ENCODE peak calls at places on chromosomes 7 and 10, in seven cellular contexts. One of them, this sample, is unnamed.

GRCh38 chr7:46682841-46683624 is 762.0 kb upstream of the IGFBP3 start:
- DNase-seq in neural progenitor cell: no peak
- DNase-seq in mammary epithelial cell: peak; percentile 76
- DNase-seq in HCT116: no peak
- DNase-seq in keratinocyte: no peak
- DNase-seq in A549: no peak
- DNase-seq in PC-3: no peak
- DNase-seq in this sample: no peak

GRCh38 chr10:79328737-79329504 is 18.3 kb upstream of the PPIF start:
- DNase-seq in neural progenitor cell: no peak
- DNase-seq in mammary epithelial cell: peak; percentile 92
- DNase-seq in HCT116: no peak
- DNase-seq in keratinocyte: no peak
- DNase-seq in A549: peak; percentile 41
- DNase-seq in PC-3: peak; percentile 91
- DNase-seq in this sample: no peak

GRCh38 chr7:54541941-54542618 is at the start of gene VSTM2A:
- DNase-seq in neural progenitor cell: peak; percentile 88
- DNase-seq in mammary epithelial cell: peak; percentile 4
- DNase-seq in HCT116: no peak
- DNase-seq in keratinocyte: no peak
- DNase-seq in A549: no peak
- DNase-seq in PC-3: no peak
- DNase-seq in this sample: no peak

GRCh38 chr10:131848741-131849590 is 51.8 kb upstream of the PPP2R2D start:
- DNase-seq in neural progenitor cell: no peak
- DNase-seq in mammary epithelial cell: no peak
- DNase-seq in HCT116: no peak
- DNase-seq in keratinocyte: no peak
- DNase-seq in A549: no peak
- DNase-seq in PC-3: no peak
- DNase-seq in this sample: no peak

GRCh38 chr10:79610601-79611191 is at the start of gene SFTPA1:
- DNase-seq in neural progenitor cell: peak; percentile 4
- DNase-seq in mammary epithelial cell: no peak
- DNase-seq in HCT116: no peak
- DNase-seq in keratinocyte: no peak
- DNase-seq in A549: no peak
- DNase-seq in PC-3: no peak
- DNase-seq in this sample: no peak

GRCh38 chr10:93030409-93030808 is 30.2 kb upstream of the CYP26C1 start:
- DNase-seq in neural progenitor cell: no peak
- DNase-seq in mammary epithelial cell: peak; percentile 38
- DNase-seq in HCT116: peak; percentile 8
- DNase-seq in keratinocyte: no peak
- DNase-seq in A549: peak; percentile 28
- DNase-seq in PC-3: peak; percentile 58
- DNase-seq in this sample: no peak

GRCh38 chr7:25720427-25720826 is 431.6 kb upstream of the NFE2L3 start:
- DNase-seq in neural progenitor cell: peak; percentile 47
- DNase-seq in mammary epithelial cell: peak; percentile 1
- DNase-seq in HCT116: no peak
- DNase-seq in keratinocyte: no peak
- DNase-seq in A549: peak; percentile 17
- DNase-seq in PC-3: peak; percentile 22
- DNase-seq in this sample: no peak

GRCh38 chr7:2299131-2299829 is 15.0 kb downstream of the SNX8 start:
- DNase-seq in neural progenitor cell: no peak
- DNase-seq in mammary epithelial cell: no peak
- DNase-seq in HCT116: no peak
- DNase-seq in keratinocyte: no peak
- DNase-seq in A549: no peak
- DNase-seq in PC-3: no peak
- DNase-seq in this sample: no peak

GRCh38 chr7:77482015-77482414 is 55.1 kb upstream of the PTPN12 start:
- DNase-seq in neural progenitor cell: no peak
- DNase-seq in mammary epithelial cell: peak; percentile 85
- DNase-seq in HCT116: no peak
- DNase-seq in keratinocyte: peak; percentile 26
- DNase-seq in A549: peak; percentile 63
- DNase-seq in PC-3: peak; percentile 89
- DNase-seq in this sample: no peak

GRCh38 chr10:130985158-130985753 is 326.3 kb downstream of the TCERG1L start:
- DNase-seq in neural progenitor cell: no peak
- DNase-seq in mammary epithelial cell: no peak
- DNase-seq in HCT116: no peak
- DNase-seq in keratinocyte: no peak
- DNase-seq in A549: no peak
- DNase-seq in PC-3: no peak
- DNase-seq in this sample: no peak

GRCh38 chr7:151705744-151706567 is 171.0 kb downstream of the PRKAG2 start:
- DNase-seq in neural progenitor cell: peak; percentile 74
- DNase-seq in mammary epithelial cell: peak; percentile 22
- DNase-seq in HCT116: peak; percentile 56
- DNase-seq in keratinocyte: peak; percentile 70
- DNase-seq in A549: peak; percentile 81
- DNase-seq in PC-3: peak; percentile 56
- DNase-seq in this sample: peak; percentile 27

GRCh38 chr10:58477122-58477521 is 35.5 kb upstream of the BICC1 start:
- DNase-seq in neural progenitor cell: peak; percentile 13
- DNase-seq in mammary epithelial cell: no peak
- DNase-seq in HCT116: no peak
- DNase-seq in keratinocyte: no peak
- DNase-seq in A549: no peak
- DNase-seq in PC-3: no peak
- DNase-seq in this sample: peak; percentile 34

GRCh38 chr7:47327698-47328391 is 254.1 kb downstream of the TNS3 start:
- DNase-seq in neural progenitor cell: peak; percentile 93
- DNase-seq in mammary epithelial cell: peak; percentile 62
- DNase-seq in HCT116: no peak
- DNase-seq in keratinocyte: no peak
- DNase-seq in A549: no peak
- DNase-seq in PC-3: no peak
- DNase-seq in this sample: no peak

GRCh38 chr7:147014596-147014995 is 898.0 kb downstream of the CNTNAP2 start:
- DNase-seq in neural progenitor cell: peak; percentile 15
- DNase-seq in mammary epithelial cell: no peak
- DNase-seq in HCT116: no peak
- DNase-seq in keratinocyte: no peak
- DNase-seq in A549: no peak
- DNase-seq in PC-3: no peak
- DNase-seq in this sample: no peak

GRCh38 chr10:132943555-132944404 is 1.4 kb upstream of the CFAP46 start:
- DNase-seq in neural progenitor cell: no peak
- DNase-seq in mammary epithelial cell: no peak
- DNase-seq in HCT116: no peak
- DNase-seq in keratinocyte: no peak
- DNase-seq in A549: no peak
- DNase-seq in PC-3: no peak
- DNase-seq in this sample: no peak

GRCh38 chr10:75899816-75900357 is 468.5 kb downstream of the LRMDA start:
- DNase-seq in neural progenitor cell: no peak
- DNase-seq in mammary epithelial cell: no peak
- DNase-seq in HCT116: no peak
- DNase-seq in keratinocyte: no peak
- DNase-seq in A549: no peak
- DNase-seq in PC-3: no peak
- DNase-seq in this sample: no peak

GRCh38 chr7:135925205-135925604 is 52.0 kb downstream of the MTPN start:
- DNase-seq in neural progenitor cell: no peak
- DNase-seq in mammary epithelial cell: peak; percentile 40
- DNase-seq in HCT116: no peak
- DNase-seq in keratinocyte: no peak
- DNase-seq in A549: no peak
- DNase-seq in PC-3: no peak
- DNase-seq in this sample: no peak

DNA sequence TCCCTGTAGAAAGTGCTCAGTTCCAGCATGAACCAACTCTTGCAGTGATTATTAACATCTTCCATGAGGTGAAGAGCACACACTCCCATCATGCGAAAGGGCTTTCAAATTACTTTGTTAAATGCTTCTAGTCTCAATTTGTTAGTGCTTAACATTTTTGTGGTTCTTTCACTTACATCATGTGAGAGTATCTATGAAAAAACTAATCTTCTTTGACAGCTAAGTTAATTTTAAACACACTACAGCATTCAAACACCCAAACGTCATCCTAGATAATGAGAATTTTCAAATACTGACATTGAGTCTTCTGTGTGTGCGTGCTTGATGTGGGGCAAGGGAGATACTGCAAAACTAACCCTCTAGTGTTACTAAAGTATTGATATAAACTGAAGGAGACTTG is 84.8 kb downstream of the ETV1 start:
- DNase-seq in neural progenitor cell: no peak
- DNase-seq in mammary epithelial cell: no peak
- DNase-seq in HCT116: no peak
- DNase-seq in keratinocyte: no peak
- DNase-seq in A549: no peak
- DNase-seq in PC-3: no peak
- DNase-seq in this sample: no peak
- H3K9me3 ChIP-seq in neural progenitor cell: no peaks in the 10 kb centered on the region
- H3K9me3 ChIP-seq in mammary epithelial cell: no peaks in the 10 kb centered on the region
- H3K9me3 ChIP-seq in HCT116: no peaks in the 10 kb centered on the region
- H3K9me3 ChIP-seq in keratinocyte: no peaks in the 10 kb centered on the region
- H3K9me3 ChIP-seq in A549: no peaks in the 10 kb centered on the region
- H3K9me3 ChIP-seq in PC-3: no peaks in the 10 kb centered on the region
- H3K9me3 ChIP-seq in this sample: no peaks in the 10 kb centered on the region

GRCh38 chr10:82736305-82736704 is 861.3 kb downstream of the NRG3 start:
- DNase-seq in neural progenitor cell: no peak
- DNase-seq in mammary epithelial cell: no peak
- DNase-seq in HCT116: no peak
- DNase-seq in keratinocyte: no peak
- DNase-seq in A549: no peak
- DNase-seq in PC-3: no peak
- DNase-seq in this sample: no peak
- H3K4me2 ChIP-seq in neural progenitor cell: no peak overlapping the region
- H3K4me2 ChIP-seq in mammary epithelial cell: no peak overlapping the region
- H3K4me2 ChIP-seq in HCT116: no peak overlapping the region
- H3K4me2 ChIP-seq in keratinocyte: no peak overlapping the region
- H3K4me2 ChIP-seq in A549: no peak overlapping the region
- H3K4me2 ChIP-seq in PC-3: no peak overlapping the region
- H3K4me2 ChIP-seq in this sample: no peak overlapping the region

GRCh38 chr7:132029369-132030160 is 473.1 kb upstream of the PODXL start:
- DNase-seq in neural progenitor cell: no peak
- DNase-seq in mammary epithelial cell: peak; percentile 43
- DNase-seq in HCT116: no peak
- DNase-seq in keratinocyte: no peak
- DNase-seq in A549: no peak
- DNase-seq in PC-3: peak; percentile 39
- DNase-seq in this sample: no peak

GRCh38 chr7:132030883-132031282 is 474.5 kb upstream of the PODXL start:
- DNase-seq in neural progenitor cell: no peak
- DNase-seq in mammary epithelial cell: peak; percentile 94
- DNase-seq in HCT116: no peak
- DNase-seq in keratinocyte: no peak
- DNase-seq in A549: no peak
- DNase-seq in PC-3: peak; percentile 81
- DNase-seq in this sample: no peak

GRCh38 chr7:132028144-132028920 is 471.9 kb upstream of the PODXL start:
- DNase-seq in neural progenitor cell: no peak
- DNase-seq in mammary epithelial cell: peak; percentile 93
- DNase-seq in HCT116: no peak
- DNase-seq in keratinocyte: peak; percentile 53
- DNase-seq in A549: no peak
- DNase-seq in PC-3: peak; percentile 91
- DNase-seq in this sample: no peak

GRCh38 chr7:132034748-132035416 is 478.5 kb upstream of the PODXL start:
- DNase-seq in neural progenitor cell: peak; percentile 6
- DNase-seq in mammary epithelial cell: no peak
- DNase-seq in HCT116: no peak
- DNase-seq in keratinocyte: no peak
- DNase-seq in A549: no peak
- DNase-seq in PC-3: no peak
- DNase-seq in this sample: no peak

DNA sequence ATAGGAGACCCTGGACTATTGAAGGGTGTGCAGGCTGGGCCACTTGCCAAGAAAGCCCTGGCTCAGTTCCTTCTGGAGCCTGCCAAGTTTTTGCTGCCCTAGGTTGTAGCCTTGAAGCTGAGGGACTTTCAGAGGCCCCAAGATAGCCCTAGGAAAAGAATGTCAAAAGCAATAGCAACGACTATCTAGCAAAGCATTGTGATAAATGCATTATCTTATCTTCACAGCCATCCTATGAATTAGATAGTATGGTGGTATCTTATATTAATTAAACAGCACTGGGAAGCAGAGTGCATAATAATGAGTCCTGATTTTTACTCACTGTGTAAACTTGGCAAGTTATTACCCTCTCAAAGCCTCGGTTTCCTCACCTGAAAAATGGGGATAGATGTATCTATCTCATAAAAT is 473.7 kb upstream of the PODXL start:
- DNase-seq in neural progenitor cell: no peak
- DNase-seq in mammary epithelial cell: peak; percentile 16
- DNase-seq in HCT116: no peak
- DNase-seq in keratinocyte: no peak
- DNase-seq in A549: no peak
- DNase-seq in PC-3: peak; percentile 52
- DNase-seq in this sample: no peak
- H3K27ac ChIP-seq in neural progenitor cell: no peak overlapping the region
- H3K27ac ChIP-seq in mammary epithelial cell: peak overlapping the region; percentile 49
- H3K27ac ChIP-seq in HCT116: no peak overlapping the region
- H3K27ac ChIP-seq in keratinocyte: peak overlapping the region; percentile 53
- H3K27ac ChIP-seq in A549: peak overlapping the region; percentile 4
- H3K27ac ChIP-seq in PC-3: peak overlapping the region; percentile 51
- H3K27ac ChIP-seq in this sample: no peak overlapping the region

DNA sequence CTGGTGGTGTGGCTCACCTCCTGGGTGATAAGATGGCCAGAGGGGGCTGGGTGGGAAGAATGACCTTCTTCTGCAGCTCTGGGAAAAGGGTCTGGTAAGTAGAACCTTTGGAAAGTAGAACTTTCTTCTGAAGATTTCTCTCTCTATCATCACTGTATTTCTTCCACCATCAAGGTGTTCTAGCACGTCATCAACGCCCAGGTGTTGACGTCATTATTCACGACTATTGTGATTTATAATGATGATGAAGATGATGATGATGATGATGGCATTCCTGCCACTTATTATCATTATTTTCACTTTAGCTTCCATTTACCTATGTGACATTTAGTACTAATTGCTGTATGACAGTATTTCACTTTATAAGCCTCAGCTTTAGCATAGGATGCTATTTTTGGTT is 525.6 kb upstream of the ADARB2 start:
- DNase-seq in neural progenitor cell: no peak
- DNase-seq in mammary epithelial cell: no peak
- DNase-seq in HCT116: no peak
- DNase-seq in keratinocyte: no peak
- DNase-seq in A549: no peak
- DNase-seq in PC-3: no peak
- DNase-seq in this sample: no peak
- H3K9me3 ChIP-seq in neural progenitor cell: no peaks in the 10 kb centered on the region
- H3K9me3 ChIP-seq in mammary epithelial cell: peaks cover 5% of the 10 kb centered on the region
- H3K9me3 ChIP-seq in HCT116: peaks cover 24% of the 10 kb centered on the region
- H3K9me3 ChIP-seq in keratinocyte: no peaks in the 10 kb centered on the region
- H3K9me3 ChIP-seq in A549: no peaks in the 10 kb centered on the region
- H3K9me3 ChIP-seq in PC-3: no peaks in the 10 kb centered on the region
- H3K9me3 ChIP-seq in this sample: peaks cover 2% of the 10 kb centered on the region

DNA sequence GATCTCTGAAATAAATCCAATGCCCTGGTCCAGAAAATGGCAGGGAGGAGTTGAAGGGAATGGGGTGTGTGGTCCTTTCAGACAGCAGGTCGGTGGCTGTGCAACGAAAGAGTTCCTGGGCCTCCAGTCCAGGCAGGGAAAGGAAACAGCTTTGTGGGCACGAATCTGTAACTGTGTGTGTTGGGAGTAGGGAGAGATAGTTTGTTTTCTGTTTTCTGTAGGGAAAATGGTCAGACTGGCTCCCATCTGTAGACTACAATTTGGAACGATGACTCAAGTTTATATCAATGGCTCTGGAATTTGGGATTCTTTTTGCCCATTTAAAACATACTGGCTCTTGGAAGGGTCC is 2.6 kb upstream of the HOXA9 start:
- DNase-seq in neural progenitor cell: no peak
- DNase-seq in mammary epithelial cell: no peak
- DNase-seq in HCT116: no peak
- DNase-seq in keratinocyte: no peak
- DNase-seq in A549: no peak
- DNase-seq in PC-3: peak; percentile 48
- DNase-seq in this sample: no peak
- H3K4me2 ChIP-seq in neural progenitor cell: no peak overlapping the region
- H3K4me2 ChIP-seq in mammary epithelial cell: no peak overlapping the region
- H3K4me2 ChIP-seq in HCT116: peak overlapping the region; percentile 97
- H3K4me2 ChIP-seq in keratinocyte: peak overlapping the region; percentile 98
- H3K4me2 ChIP-seq in A549: no peak overlapping the region
- H3K4me2 ChIP-seq in PC-3: peak overlapping the region; percentile 93
- H3K4me2 ChIP-seq in this sample: no peak overlapping the region